ENCODE peak calls at places on chromosomes 3 and 15, in nine cellular contexts. P is colonic mucosa, R is Caki2, X is pulmonary artery endothelial cell, M is head of caudate nucleus, Q is choroid plexus epithelial cell, H is astrocyte, U is cardiac fibroblast, A is GOT3. J is an unnamed sample.

GRCh38 chr3:97720417-97720816 is 44.1 kb upstream of the ARL6 start:
- DNase-seq in H (no peak), M (no peak), U (peak), Q (no peak), A (no peak), X (no peak), P (no peak), R (no peak), J (peak)

GRCh38 chr15:78350058-78350457 is 9.9 kb downstream of the CRABP1 start:
- DNase-seq in Q (no peak), X (no peak), H (no peak), R (no peak), M (no peak), A (no peak), P (no peak), U (no peak), J (no peak)

GRCh38 chr15:62791694-62792093 is 250.9 kb upstream of the TPM1 start:
- DNase-seq in R (no peak), Q (no peak), P (no peak), M (no peak), H (no peak), A (no peak), X (no peak), U (no peak), J (no peak)

GRCh38 chr3:81500039-81500438 is 261.4 kb downstream of the GBE1 start:
- DNase-seq in U (no peak), M (no peak), H (no peak), X (no peak), Q (no peak), A (no peak), R (no peak), P (no peak), J (no peak)

GRCh38 chr3:179673522-179673921 is 20.7 kb downstream of the USP13 start:
- DNase-seq in M (no peak), Q (no peak), R (no peak), U (no peak), P (no peak), A (no peak), H (no peak), X (no peak), J (no peak)

GRCh38 chr15:64092864-64093626 is 593 bp downstream of the CIAO2A start:
- DNase-seq in X (no peak), M (no peak), R (peak), Q (peak), H (peak), U (peak), P (peak), A (no peak), J (peak)

GRCh38 chr3:171443211-171443957 is 16.8 kb downstream of the TNIK start:
- DNase-seq in P (no peak), M (no peak), R (no peak), Q (peak), X (no peak), U (peak), A (no peak), H (no peak), J (no peak)

GRCh38 chr3:33032937-33033336 is 64.0 kb downstream of the GLB1 start:
- DNase-seq in Q (no peak), R (peak), H (no peak), P (no peak), M (no peak), A (no peak), U (peak), X (no peak), J (no peak)

GRCh38 chr15:94083467-94083991 is 147.8 kb upstream of the MCTP2 start:
- DNase-seq in Q (peak), X (no peak), H (peak), P (no peak), A (no peak), M (no peak), U (peak), R (no peak), J (peak)

GRCh38 chr3:106326941-106327765 is 458.3 kb upstream of the CBLB start:
- DNase-seq in X (no peak), R (no peak), H (peak), P (no peak), Q (no peak), A (no peak), M (no peak), U (peak), J (peak)

GRCh38 chr3:75327453-75327852 is 336.7 kb upstream of the FRG2C start:
- DNase-seq in A (no peak), R (no peak), P (no peak), Q (no peak), M (no peak), H (no peak), U (no peak), X (no peak), J (no peak)